ENCODE peak calls at places on chromosomes 1 and 21, in five cellular contexts. One of them, this sample, is unnamed.
A peak's percentile ranks its signal among the peaks of the same experiment; 100 is the strongest.

GRCh38 chr1:146036990-146037646 is 15.6 kb upstream of the HJV start:
- DNase-seq in HS-27A: peak; percentile 84
- DNase-seq in stimulated activated CD4-positive, alpha-beta T cell treated with anti-CD3 and anti-CD28 coated beads, Interleukin-1b, Interleukin-23, amount 100 ng/mL, for 24 hours: peak; percentile 73
- DNase-seq in progenitor cell of endocrine pancreas: peak; percentile 74
- DNase-seq in activated CD8-positive, alpha-beta memory T cell treated with anti-CD3 and anti-CD28 coated beads, Interleukin-2, amount 10 ng/mL, durations not matched to agents 7 days and 5 days: peak; percentile 91
- DNase-seq in this sample: peak; percentile 91

GRCh38 chr1:224632381-224632871 is 16.3 kb downstream of the CNIH3 start:
- DNase-seq in HS-27A: peak; percentile 94
- DNase-seq in stimulated activated CD4-positive, alpha-beta T cell treated with anti-CD3 and anti-CD28 coated beads, Interleukin-1b, Interleukin-23, amount 100 ng/mL, for 24 hours: no peak
- DNase-seq in progenitor cell of endocrine pancreas: no peak
- DNase-seq in activated CD8-positive, alpha-beta memory T cell treated with anti-CD3 and anti-CD28 coated beads, Interleukin-2, amount 10 ng/mL, durations not matched to agents 7 days and 5 days: no peak
- DNase-seq in this sample: peak; percentile 90

GRCh38 chr1:85894651-85895050 is 186.4 kb upstream of the ZNHIT6 start:
- DNase-seq in HS-27A: no peak
- DNase-seq in stimulated activated CD4-positive, alpha-beta T cell treated with anti-CD3 and anti-CD28 coated beads, Interleukin-1b, Interleukin-23, amount 100 ng/mL, for 24 hours: no peak
- DNase-seq in progenitor cell of endocrine pancreas: no peak
- DNase-seq in activated CD8-positive, alpha-beta memory T cell treated with anti-CD3 and anti-CD28 coated beads, Interleukin-2, amount 10 ng/mL, durations not matched to agents 7 days and 5 days: no peak
- DNase-seq in this sample: no peak

GRCh38 chr1:167121375-167122120 is 27.7 kb downstream of the STYXL2 start:
- DNase-seq in HS-27A: no peak
- DNase-seq in stimulated activated CD4-positive, alpha-beta T cell treated with anti-CD3 and anti-CD28 coated beads, Interleukin-1b, Interleukin-23, amount 100 ng/mL, for 24 hours: peak; percentile 27
- DNase-seq in progenitor cell of endocrine pancreas: peak; percentile 23
- DNase-seq in activated CD8-positive, alpha-beta memory T cell treated with anti-CD3 and anti-CD28 coated beads, Interleukin-2, amount 10 ng/mL, durations not matched to agents 7 days and 5 days: peak; percentile 44
- DNase-seq in this sample: no peak

GRCh38 chr1:119686661-119687060 is 25.1 kb upstream of the PHGDH start:
- DNase-seq in HS-27A: no peak
- DNase-seq in stimulated activated CD4-positive, alpha-beta T cell treated with anti-CD3 and anti-CD28 coated beads, Interleukin-1b, Interleukin-23, amount 100 ng/mL, for 24 hours: no peak
- DNase-seq in progenitor cell of endocrine pancreas: no peak
- DNase-seq in activated CD8-positive, alpha-beta memory T cell treated with anti-CD3 and anti-CD28 coated beads, Interleukin-2, amount 10 ng/mL, durations not matched to agents 7 days and 5 days: no peak
- DNase-seq in this sample: no peak

GRCh38 chr21:41509206-41509496 is 1.2 kb upstream of the TMPRSS2 start:
- DNase-seq in HS-27A: no peak
- DNase-seq in stimulated activated CD4-positive, alpha-beta T cell treated with anti-CD3 and anti-CD28 coated beads, Interleukin-1b, Interleukin-23, amount 100 ng/mL, for 24 hours: no peak
- DNase-seq in progenitor cell of endocrine pancreas: no peak
- DNase-seq in activated CD8-positive, alpha-beta memory T cell treated with anti-CD3 and anti-CD28 coated beads, Interleukin-2, amount 10 ng/mL, durations not matched to agents 7 days and 5 days: no peak
- DNase-seq in this sample: no peak

GRCh38 chr1:53121319-53122172 is 20.9 kb downstream of the SLC1A7 start:
- DNase-seq in HS-27A: no peak
- DNase-seq in stimulated activated CD4-positive, alpha-beta T cell treated with anti-CD3 and anti-CD28 coated beads, Interleukin-1b, Interleukin-23, amount 100 ng/mL, for 24 hours: no peak
- DNase-seq in progenitor cell of endocrine pancreas: no peak
- DNase-seq in activated CD8-positive, alpha-beta memory T cell treated with anti-CD3 and anti-CD28 coated beads, Interleukin-2, amount 10 ng/mL, durations not matched to agents 7 days and 5 days: no peak
- DNase-seq in this sample: no peak

GRCh38 chr1:10663668-10664035 is 132.8 kb downstream of the CASZ1 start:
- DNase-seq in HS-27A: no peak
- DNase-seq in stimulated activated CD4-positive, alpha-beta T cell treated with anti-CD3 and anti-CD28 coated beads, Interleukin-1b, Interleukin-23, amount 100 ng/mL, for 24 hours: no peak
- DNase-seq in progenitor cell of endocrine pancreas: no peak
- DNase-seq in activated CD8-positive, alpha-beta memory T cell treated with anti-CD3 and anti-CD28 coated beads, Interleukin-2, amount 10 ng/mL, durations not matched to agents 7 days and 5 days: no peak
- DNase-seq in this sample: no peak

GRCh38 chr1:67645495-67646144 is 39.4 kb upstream of the GADD45A start:
- DNase-seq in HS-27A: no peak
- DNase-seq in stimulated activated CD4-positive, alpha-beta T cell treated with anti-CD3 and anti-CD28 coated beads, Interleukin-1b, Interleukin-23, amount 100 ng/mL, for 24 hours: no peak
- DNase-seq in progenitor cell of endocrine pancreas: no peak
- DNase-seq in activated CD8-positive, alpha-beta memory T cell treated with anti-CD3 and anti-CD28 coated beads, Interleukin-2, amount 10 ng/mL, durations not matched to agents 7 days and 5 days: no peak
- DNase-seq in this sample: no peak

GRCh38 chr1:181398544-181398943 is 84.8 kb upstream of the CACNA1E start:
- DNase-seq in HS-27A: no peak
- DNase-seq in stimulated activated CD4-positive, alpha-beta T cell treated with anti-CD3 and anti-CD28 coated beads, Interleukin-1b, Interleukin-23, amount 100 ng/mL, for 24 hours: no peak
- DNase-seq in progenitor cell of endocrine pancreas: no peak
- DNase-seq in activated CD8-positive, alpha-beta memory T cell treated with anti-CD3 and anti-CD28 coated beads, Interleukin-2, amount 10 ng/mL, durations not matched to agents 7 days and 5 days: peak; percentile 57
- DNase-seq in this sample: no peak

GRCh38 chr1:81213279-81213678 is 587.5 kb upstream of the ADGRL2 start:
- DNase-seq in HS-27A: no peak
- DNase-seq in stimulated activated CD4-positive, alpha-beta T cell treated with anti-CD3 and anti-CD28 coated beads, Interleukin-1b, Interleukin-23, amount 100 ng/mL, for 24 hours: no peak
- DNase-seq in progenitor cell of endocrine pancreas: no peak
- DNase-seq in activated CD8-positive, alpha-beta memory T cell treated with anti-CD3 and anti-CD28 coated beads, Interleukin-2, amount 10 ng/mL, durations not matched to agents 7 days and 5 days: no peak
- DNase-seq in this sample: no peak

GRCh38 chr1:40315795-40316594 is 1.1 kb downstream of the COL9A2 start:
- DNase-seq in HS-27A: no peak
- DNase-seq in stimulated activated CD4-positive, alpha-beta T cell treated with anti-CD3 and anti-CD28 coated beads, Interleukin-1b, Interleukin-23, amount 100 ng/mL, for 24 hours: no peak
- DNase-seq in progenitor cell of endocrine pancreas: no peak
- DNase-seq in activated CD8-positive, alpha-beta memory T cell treated with anti-CD3 and anti-CD28 coated beads, Interleukin-2, amount 10 ng/mL, durations not matched to agents 7 days and 5 days: no peak
- DNase-seq in this sample: no peak

GRCh38 chr1:91697322-91698260 is 188.4 kb downstream of the TGFBR3 start:
- DNase-seq in HS-27A: no peak
- DNase-seq in stimulated activated CD4-positive, alpha-beta T cell treated with anti-CD3 and anti-CD28 coated beads, Interleukin-1b, Interleukin-23, amount 100 ng/mL, for 24 hours: peak; percentile 29
- DNase-seq in progenitor cell of endocrine pancreas: no peak
- DNase-seq in activated CD8-positive, alpha-beta memory T cell treated with anti-CD3 and anti-CD28 coated beads, Interleukin-2, amount 10 ng/mL, durations not matched to agents 7 days and 5 days: peak; percentile 83
- DNase-seq in this sample: no peak

GRCh38 chr1:6235302-6235680 is 473 bp downstream of the ICMT start:
- DNase-seq in HS-27A: no peak
- DNase-seq in stimulated activated CD4-positive, alpha-beta T cell treated with anti-CD3 and anti-CD28 coated beads, Interleukin-1b, Interleukin-23, amount 100 ng/mL, for 24 hours: no peak
- DNase-seq in progenitor cell of endocrine pancreas: no peak
- DNase-seq in activated CD8-positive, alpha-beta memory T cell treated with anti-CD3 and anti-CD28 coated beads, Interleukin-2, amount 10 ng/mL, durations not matched to agents 7 days and 5 days: no peak
- DNase-seq in this sample: no peak

This sample was measured in RCC 7860.